ENCODE peak calls at places on chromosomes 12 and 14, in five cellular contexts. J, Q, C, Z and I are unnamed samples.

GRCh38 chr14:54105898-54106297 is 149.3 kb upstream of the BMP4 start:
- DNase-seq in J (no peak), Q (no peak), C (no peak), Z (no peak), I (no peak)

GRCh38 chr12:1474059-1474537 is 120.3 kb downstream of the FBXL14 start:
- DNase-seq in J (peak; percentile 97), Q (peak; percentile 52), C (peak; percentile 98), Z (peak; percentile 88), I (peak; percentile 59)

GRCh38 chr14:104826197-104826857 is 25.4 kb downstream of the ZBTB42 start:
- DNase-seq in J (peak; percentile 58), Q (peak; percentile 99), C (no peak), Z (no peak), I (peak; percentile 54)

GRCh38 chr12:124761876-124762275 is 101.8 kb downstream of the SCARB1 start:
- DNase-seq in J (peak; percentile 58), Q (no peak), C (no peak), Z (no peak), I (no peak)

GRCh38 chr14:69685716-69686115 is 74.3 kb downstream of the SUSD6 start:
- DNase-seq in J (peak; percentile 60), Q (no peak), C (no peak), Z (peak; percentile 65), I (no peak)

GRCh38 chr12:57539134-57539768 is 7.7 kb downstream of the DCTN2 start:
- DNase-seq in J (no peak), Q (no peak), C (no peak), Z (no peak), I (no peak)

GRCh38 chr12:37672655-37673260 is 643.8 kb upstream of the ALG10B start:
- DNase-seq in J (no peak), Q (no peak), C (no peak), Z (no peak), I (no peak)

GRCh38 chr14:98198385-98198784 is 1073.6 kb downstream of the BCL11B start:
- DNase-seq in J (no peak), Q (no peak), C (no peak), Z (no peak), I (no peak)

GRCh38 chr12:92987362-92987761 is 58.3 kb upstream of the EEA1 start:
- DNase-seq in J (peak; percentile 82), Q (no peak), C (no peak), Z (peak; percentile 70), I (peak; percentile 65)

GRCh38 chr12:62799766-62800406 is 135.1 kb downstream of the PPM1H start:
- DNase-seq in J (no peak), Q (peak; percentile 84), C (no peak), Z (no peak), I (no peak)

GRCh38 chr12:15848606-15849005 is 33.6 kb upstream of the STRAP start:
- DNase-seq in J (no peak), Q (no peak), C (no peak), Z (no peak), I (no peak)

GRCh38 chr12:68559984-68560822 is 50.5 kb upstream of the RAP1B start:
- DNase-seq in J (no peak), Q (peak; percentile 73), C (no peak), Z (no peak), I (no peak)

GRCh38 chr14:63438065-63438757 is 105.0 kb downstream of the PPP2R5E start:
- DNase-seq in J (peak; percentile 94), Q (no peak), C (peak; percentile 73), Z (peak; percentile 95), I (peak; percentile 90)

GRCh38 chr14:22084393-22085281 is 411.0 kb upstream of the OR4E1 start:
- DNase-seq in J (peak; percentile 69), Q (no peak), C (no peak), Z (peak; percentile 57), I (peak; percentile 11)

GRCh38 chr12:95986635-95987535 is 9.3 kb downstream of the HAL start:
- DNase-seq in J (no peak), Q (peak; percentile 82), C (no peak), Z (no peak), I (peak; percentile 24)

GRCh38 chr12:100186071-100186470 is 14.5 kb upstream of the ACTR6 start:
- DNase-seq in J (no peak), Q (no peak), C (no peak), Z (no peak), I (no peak)

GRCh38 chr12:20474443-20474842 is 106.1 kb downstream of the PDE3A start:
- DNase-seq in J (no peak), Q (no peak), C (no peak), Z (peak; percentile 31), I (no peak)

GRCh38 chr12:78622529-78623221 is 241.9 kb upstream of the SYT1 start:
- DNase-seq in J (no peak), Q (no peak), C (no peak), Z (no peak), I (no peak)

GRCh38 chr12:60494249-60494648 is 898.4 kb downstream of the SLC16A7 start:
- DNase-seq in J (peak; percentile 47), Q (no peak), C (peak; percentile 1), Z (peak; percentile 26), I (peak; percentile 38)

GRCh38 chr14:24398943-24399801 is at the start of gene NYNRIN:
- DNase-seq in J (peak; percentile 24), Q (peak; percentile 85), C (no peak), Z (no peak), I (no peak)

GRCh38 chr14:84541008-84541407 is 988.9 kb upstream of the FLRT2 start:
- DNase-seq in J (no peak), Q (no peak), C (no peak), Z (no peak), I (no peak)

GRCh38 chr12:56833780-56834179 is 70.7 kb downstream of the HSD17B6 start:
- DNase-seq in J (no peak), Q (no peak), C (no peak), Z (no peak), I (no peak)

GRCh38 chr14:60724080-60724618 is at the start of gene SIX4:
- DNase-seq in J (peak; percentile 90), Q (peak; percentile 95), C (peak; percentile 37), Z (peak; percentile 63), I (peak; percentile 83)

GRCh38 chr14:102848830-102849521 is 71.7 kb downstream of the TRAF3 start:
- DNase-seq in J (no peak), Q (no peak), C (no peak), Z (no peak), I (no peak)

GRCh38 chr12:26854028-26854387 is 21.0 kb upstream of the ITPR2 start:
- DNase-seq in J (no peak), Q (no peak), C (no peak), Z (no peak), I (no peak)

GRCh38 chr12:50538178-50538577 is 33.4 kb downstream of the DIP2B start:
- DNase-seq in J (no peak), Q (peak; percentile 37), C (no peak), Z (no peak), I (no peak)

GRCh38 chr14:38662781-38663180 is 406.9 kb upstream of the CLEC14A start:
- DNase-seq in J (no peak), Q (no peak), C (no peak), Z (no peak), I (no peak)
- TF ChIP-seq CTCF in J (no peak), Q (no peak), C (no peak), Z (no peak), I (no peak)

GRCh38 chr14:73745571-73746539 is 31.7 kb upstream of the PNMA1 start:
- DNase-seq in J (no peak), Q (no peak), C (no peak), Z (no peak), I (no peak)

GRCh38 chr14:73748858-73749357 is 34.7 kb upstream of the PNMA1 start:
- DNase-seq in J (no peak), Q (no peak), C (no peak), Z (no peak), I (no peak)

GRCh38 chr14:73747386-73748211 is 33.4 kb upstream of the PNMA1 start:
- DNase-seq in J (no peak), Q (no peak), C (no peak), Z (no peak), I (no peak)

GRCh38 chr14:73744874-73745529 is 30.8 kb upstream of the PNMA1 start:
- DNase-seq in J (no peak), Q (no peak), C (no peak), Z (no peak), I (no peak)

GRCh38 chr14:73746540-73747385 is 32.6 kb upstream of the PNMA1 start:
- DNase-seq in J (no peak), Q (peak; percentile 73), C (no peak), Z (no peak), I (no peak)
- TF ChIP-seq CTCF in J (peak; percentile 44), Q (peak; percentile 59), C (peak; percentile 29), Z (peak; percentile 38), I (peak; percentile 8)

DNA sequence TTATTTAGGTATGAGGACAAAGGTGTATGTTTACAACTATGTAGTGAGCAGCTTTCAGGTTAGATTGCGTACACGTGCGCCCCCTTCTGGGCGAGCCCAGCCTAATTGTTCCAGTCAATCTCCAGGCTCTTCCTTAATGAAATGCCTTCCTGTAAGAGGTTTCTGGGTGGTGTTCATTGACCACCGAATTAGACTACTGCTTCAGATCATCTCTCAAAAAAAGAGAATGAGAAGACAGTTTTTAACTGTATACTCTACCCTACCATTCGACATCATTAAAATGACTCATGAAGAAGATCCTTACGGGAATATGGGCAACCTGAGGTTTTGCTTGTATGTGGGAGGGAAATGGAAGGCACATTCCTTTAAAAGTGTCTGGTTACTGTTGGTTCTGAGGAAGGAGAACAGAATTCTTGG is 2.1 kb downstream of the LUM start:
- DNase-seq in J (peak; percentile 78), Q (peak; percentile 98), C (no peak), Z (no peak), I (no peak)
- TF ChIP-seq CTCF in J (peak; percentile 70), Q (peak; percentile 97), C (peak; percentile 65), Z (peak; percentile 63), I (peak; percentile 71)

DNA sequence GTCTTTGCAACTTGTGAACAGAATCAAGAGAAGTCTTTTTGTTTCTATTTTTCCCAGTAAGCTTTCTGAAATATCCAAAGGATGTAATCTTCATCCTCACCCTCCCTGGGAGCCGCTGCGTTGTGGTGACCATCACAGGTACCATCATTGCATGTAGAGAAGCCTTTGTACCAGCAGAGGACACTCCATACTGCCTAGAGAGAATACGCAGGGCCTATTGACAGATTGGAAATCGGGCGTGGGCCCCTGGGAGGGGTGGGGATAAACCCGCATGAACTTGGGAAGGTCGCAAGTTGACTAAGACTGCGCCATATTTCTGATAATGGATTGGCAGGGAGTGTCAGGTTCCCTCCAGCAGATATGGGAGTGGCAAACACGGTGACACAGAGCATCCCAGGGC is 12.7 kb downstream of the KRT1 start:
- DNase-seq in J (no peak), Q (peak; percentile 77), C (no peak), Z (no peak), I (no peak)
- TF ChIP-seq CTCF in J (peak; percentile 16), Q (peak; percentile 75), C (no peak), Z (no peak), I (peak; percentile 5)

GRCh38 chr14:20381341-20381740 is 32.0 kb downstream of the TEP1 start:
- DNase-seq in J (no peak), Q (no peak), C (no peak), Z (no peak), I (no peak)
- TF ChIP-seq CTCF in J (no peak), Q (no peak), C (no peak), Z (no peak), I (no peak)

DNA sequence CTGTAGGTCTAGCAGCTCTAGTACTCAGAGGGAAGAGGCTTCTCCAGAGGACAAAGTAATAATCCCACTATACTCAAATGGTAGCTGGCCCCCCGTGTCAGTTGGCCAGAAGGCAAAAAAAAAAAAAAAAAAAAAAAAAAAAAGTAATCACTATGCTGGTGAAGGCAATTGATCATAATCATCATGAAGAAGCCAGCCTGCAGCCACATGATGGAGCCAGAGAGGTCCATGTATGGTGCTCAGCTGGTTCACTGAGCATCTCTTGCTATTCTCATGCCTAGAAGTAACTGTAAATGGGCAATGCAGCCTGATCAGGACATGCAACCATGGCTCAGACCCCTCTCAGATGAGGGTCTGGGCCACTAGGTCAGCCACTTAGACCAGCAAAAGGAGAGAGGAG is 378.8 kb downstream of the MED13L start:
- DNase-seq in J (no peak), Q (peak; percentile 60), C (no peak), Z (no peak), I (no peak)
- TF ChIP-seq CTCF in J (peak; percentile 15), Q (peak; percentile 62), C (no peak), Z (peak; percentile 7), I (no peak)